ENCODE peak calls at places on chromosomes 3 and 15, in four cellular contexts. O, U, X and K are unnamed samples.

GRCh38 chr3:41632705-41633104 is 329.2 kb downstream of the ULK4 start:
- DNase-seq in O (no peak), U (no peak), X (no peak), K (no peak)

GRCh38 chr15:77094397-77095030 is 23.6 kb upstream of the TSPAN3 start:
- DNase-seq in O (no peak), U (no peak), X (no peak), K (no peak)

GRCh38 chr15:74799255-74799842 is 13.3 kb upstream of the LMAN1L start:
- DNase-seq in O (no peak), U (no peak), X (no peak), K (peak; percentile 28)

GRCh38 chr3:71051893-71052687 is 531.4 kb downstream of the FOXP1 start:
- DNase-seq in O (peak; percentile 40), U (no peak), X (no peak), K (no peak)

GRCh38 chr3:45537960-45538640 is 56.5 kb upstream of the LIMD1 start:
- DNase-seq in O (peak; percentile 60), U (no peak), X (no peak), K (no peak)

GRCh38 chr3:112351823-112352222 is 18.9 kb downstream of the CD200 start:
- DNase-seq in O (no peak), U (no peak), X (no peak), K (no peak)

GRCh38 chr3:52838561-52839267 is 3.9 kb upstream of the MUSTN1 start:
- DNase-seq in O (no peak), U (no peak), X (no peak), K (no peak)

GRCh38 chr3:132509506-132509905 is 87.6 kb upstream of the ACKR4 start:
- DNase-seq in O (no peak), U (no peak), X (no peak), K (no peak)

DNA sequence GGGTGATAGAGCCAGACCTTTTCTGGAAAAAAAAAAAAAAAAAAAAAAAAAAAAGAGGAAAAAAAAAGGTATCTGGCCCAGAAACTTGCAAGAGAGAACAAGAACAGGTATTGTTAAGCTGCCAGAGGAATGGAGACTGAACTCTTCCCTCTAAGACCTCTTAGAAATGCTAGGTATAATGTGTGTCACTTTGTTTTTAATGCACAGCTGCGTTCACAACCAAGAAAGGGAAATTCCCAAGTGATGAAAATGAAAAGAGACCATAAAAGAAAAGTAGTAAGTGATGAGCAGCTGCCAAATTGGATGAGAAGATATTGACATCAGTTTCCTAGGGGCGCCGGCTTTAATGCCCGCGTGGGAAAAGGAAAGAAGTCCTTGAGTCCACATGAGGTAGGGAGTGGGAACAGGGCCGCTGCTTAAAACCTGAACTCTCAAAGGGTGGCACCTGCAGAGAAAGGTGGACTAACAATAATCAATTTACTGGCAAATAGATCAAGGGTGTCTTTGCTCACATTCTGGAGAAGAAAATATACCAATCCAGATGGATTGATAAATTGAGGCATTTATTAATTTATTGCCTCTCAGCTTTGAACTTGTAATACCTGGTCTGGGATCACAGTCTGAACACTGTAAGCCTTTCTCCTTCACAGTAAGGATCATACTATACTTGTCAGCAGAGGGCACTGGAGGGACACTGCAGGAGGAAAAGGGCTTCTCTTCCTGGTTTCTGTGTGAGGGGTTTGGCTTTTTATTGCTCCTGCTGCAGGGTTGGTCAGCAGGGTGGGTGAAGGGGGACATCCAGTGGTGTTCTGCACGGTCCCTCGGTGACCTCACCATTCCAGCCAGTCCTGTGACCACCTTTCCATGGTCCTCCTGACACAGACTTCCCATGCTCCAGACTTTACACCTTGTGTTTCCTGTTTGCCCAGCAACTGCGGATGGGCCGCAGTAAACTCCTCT is 131.6 kb downstream of the AQP9 start:
- DNase-seq in O (peak; percentile 71), U (no peak), X (no peak), K (peak; percentile 70)
- H3K27ac ChIP-seq in O (peak overlapping the region; percentile 33), U (no peak overlapping the region), X (no peak overlapping the region), K (no peak overlapping the region)

GRCh38 chr3:72932416-72932815 is 44.6 kb downstream of the GXYLT2 start:
- DNase-seq in O (no peak), U (no peak), X (no peak), K (no peak)
- H3K27me3 ChIP-seq in O (no peaks in the 10 kb centered on the region), U (no peaks in the 10 kb centered on the region), X (no peaks in the 10 kb centered on the region), K (no peaks in the 10 kb centered on the region)

GRCh38 chr15:86849563-86849962 is 769.9 kb downstream of the AGBL1 start:
- DNase-seq in O (no peak), U (no peak), X (no peak), K (no peak)
- H3K27ac ChIP-seq in O (no peak overlapping the region), U (no peak overlapping the region), X (no peak overlapping the region), K (no peak overlapping the region)

DNA sequence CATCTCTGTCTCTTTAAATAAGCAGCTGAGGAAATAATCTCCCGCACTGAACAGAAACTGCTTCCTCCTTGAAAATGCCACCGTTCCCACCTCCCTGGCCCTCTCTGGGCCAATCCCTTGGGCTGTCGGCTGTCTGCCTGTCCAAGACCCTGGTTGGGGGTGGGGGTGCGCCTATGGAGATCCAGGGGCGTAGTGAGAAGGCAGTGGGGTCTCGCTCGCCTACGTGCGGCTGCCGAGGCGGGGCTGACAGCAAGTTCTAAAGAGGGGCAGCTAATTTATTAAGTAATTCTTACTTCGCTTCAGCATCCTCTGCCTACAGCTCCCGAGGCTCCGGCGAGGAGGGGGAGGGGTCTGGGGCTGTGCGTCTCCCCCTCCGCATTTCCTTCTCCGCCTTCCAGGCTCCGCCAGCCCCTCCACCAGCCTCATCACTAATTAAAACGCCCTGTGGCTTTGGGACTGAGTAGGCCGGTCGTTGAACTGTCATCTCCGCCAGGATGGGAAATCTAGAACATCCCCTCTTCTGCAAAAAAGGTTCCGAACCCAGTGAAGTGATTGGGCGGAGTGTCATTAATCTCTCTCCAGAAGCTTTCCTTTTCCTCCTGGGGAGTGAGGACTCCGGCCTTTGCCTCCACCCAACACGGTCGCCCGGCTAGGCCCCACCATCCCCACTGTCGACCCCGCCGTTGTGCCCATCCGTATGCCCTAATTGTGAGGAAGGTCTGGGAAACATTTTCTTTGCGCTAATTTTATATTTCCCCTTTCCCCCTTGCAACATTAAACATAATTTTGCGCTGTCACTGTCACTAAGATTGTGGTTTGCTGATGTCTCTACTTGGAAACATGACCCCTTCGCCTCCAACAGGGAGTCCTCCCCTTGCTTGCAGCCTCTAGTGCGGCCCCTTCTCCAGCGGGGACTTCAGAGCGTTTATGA is 16.9 kb downstream of the NR2F2 start:
- DNase-seq in O (no peak), U (peak; percentile 77), X (no peak), K (peak; percentile 22)
- H3K27me3 ChIP-seq in O (no peaks in the 10 kb centered on the region), U (no peaks in the 10 kb centered on the region), X (no peaks in the 10 kb centered on the region), K (no peaks in the 10 kb centered on the region)